ENCODE peak calls at places on chromosomes 3 and 15, in nine cellular contexts. One of them, this sample, is unnamed.

GRCh38 chr15:76916369-76916768 is 11.2 kb upstream of the SCAPER start:
- DNase-seq in Jurkat, Clone E6-1: no peak
- DNase-seq in AG04450: no peak
- DNase-seq in tibial artery: no peak
- DNase-seq in AG04449: no peak
- DNase-seq in suprapubic skin: no peak
- DNase-seq in body of pancreas: no peak
- DNase-seq in keratinocyte: no peak
- DNase-seq in thoracic aorta: no peak
- DNase-seq in this sample: no peak

GRCh38 chr3:64945171-64945684 is 257.4 kb upstream of the ADAMTS9 start:
- DNase-seq in thoracic aorta: no peak
- DNase-seq in body of pancreas: no peak
- DNase-seq in suprapubic skin: no peak
- DNase-seq in keratinocyte: no peak
- DNase-seq in tibial artery: peak
- DNase-seq in AG04450: no peak
- DNase-seq in AG04449: no peak
- DNase-seq in Jurkat, Clone E6-1: no peak
- DNase-seq in this sample: no peak

GRCh38 chr3:105353485-105354161 is 13.1 kb upstream of the ALCAM start:
- DNase-seq in suprapubic skin: peak
- DNase-seq in Jurkat, Clone E6-1: no peak
- DNase-seq in AG04450: no peak
- DNase-seq in keratinocyte: no peak
- DNase-seq in thoracic aorta: no peak
- DNase-seq in tibial artery: peak
- DNase-seq in body of pancreas: peak
- DNase-seq in AG04449: no peak
- DNase-seq in this sample: no peak

GRCh38 chr3:157081681-157082210 is 78.2 kb downstream of the CCNL1 start:
- DNase-seq in body of pancreas: peak
- DNase-seq in suprapubic skin: peak
- DNase-seq in Jurkat, Clone E6-1: peak
- DNase-seq in tibial artery: peak
- DNase-seq in thoracic aorta: peak
- DNase-seq in AG04450: peak
- DNase-seq in AG04449: peak
- DNase-seq in keratinocyte: peak
- DNase-seq in this sample: peak

GRCh38 chr3:100269410-100270217 is 8.8 kb downstream of the TBC1D23 start:
- DNase-seq in keratinocyte: peak
- DNase-seq in suprapubic skin: no peak
- DNase-seq in Jurkat, Clone E6-1: no peak
- DNase-seq in AG04450: peak
- DNase-seq in body of pancreas: no peak
- DNase-seq in AG04449: peak
- DNase-seq in thoracic aorta: no peak
- DNase-seq in tibial artery: no peak
- DNase-seq in this sample: no peak

GRCh38 chr3:171699611-171700010 is 110.7 kb downstream of the PLD1 start:
- DNase-seq in AG04449: no peak
- DNase-seq in body of pancreas: no peak
- DNase-seq in suprapubic skin: no peak
- DNase-seq in AG04450: no peak
- DNase-seq in Jurkat, Clone E6-1: no peak
- DNase-seq in tibial artery: no peak
- DNase-seq in keratinocyte: no peak
- DNase-seq in thoracic aorta: no peak
- DNase-seq in this sample: no peak

GRCh38 chr15:35696767-35697231 is 150.8 kb upstream of the DPH6 start:
- DNase-seq in keratinocyte: peak
- DNase-seq in suprapubic skin: no peak
- DNase-seq in tibial artery: no peak
- DNase-seq in AG04449: no peak
- DNase-seq in Jurkat, Clone E6-1: no peak
- DNase-seq in thoracic aorta: no peak
- DNase-seq in body of pancreas: no peak
- DNase-seq in AG04450: peak
- DNase-seq in this sample: no peak

GRCh38 chr15:95259513-95259912 is 1028.2 kb downstream of the MCTP2 start:
- DNase-seq in keratinocyte: no peak
- DNase-seq in AG04450: peak
- DNase-seq in Jurkat, Clone E6-1: peak
- DNase-seq in suprapubic skin: peak
- DNase-seq in body of pancreas: peak
- DNase-seq in thoracic aorta: peak
- DNase-seq in AG04449: no peak
- DNase-seq in tibial artery: peak
- DNase-seq in this sample: peak

GRCh38 chr3:179898024-179898423 is 138.7 kb downstream of the PEX5L start:
- DNase-seq in body of pancreas: peak
- DNase-seq in suprapubic skin: no peak
- DNase-seq in Jurkat, Clone E6-1: peak
- DNase-seq in tibial artery: no peak
- DNase-seq in AG04449: no peak
- DNase-seq in AG04450: peak
- DNase-seq in keratinocyte: peak
- DNase-seq in thoracic aorta: no peak
- DNase-seq in this sample: peak

GRCh38 chr3:53195602-53196574 is 34.9 kb downstream of the PRKCD start:
- DNase-seq in AG04449: no peak
- DNase-seq in suprapubic skin: no peak
- DNase-seq in AG04450: no peak
- DNase-seq in tibial artery: no peak
- DNase-seq in body of pancreas: peak
- DNase-seq in thoracic aorta: no peak
- DNase-seq in Jurkat, Clone E6-1: no peak
- DNase-seq in keratinocyte: no peak
- DNase-seq in this sample: peak

GRCh38 chr3:58963928-58964497 is 85.8 kb downstream of the CFAP20DC start:
- DNase-seq in AG04450: no peak
- DNase-seq in AG04449: no peak
- DNase-seq in Jurkat, Clone E6-1: no peak
- DNase-seq in keratinocyte: no peak
- DNase-seq in tibial artery: no peak
- DNase-seq in suprapubic skin: no peak
- DNase-seq in thoracic aorta: no peak
- DNase-seq in body of pancreas: no peak
- DNase-seq in this sample: no peak

GRCh38 chr15:89051875-89052274 is 36.4 kb upstream of the ABHD2 start:
- DNase-seq in suprapubic skin: no peak
- DNase-seq in tibial artery: no peak
- DNase-seq in Jurkat, Clone E6-1: no peak
- DNase-seq in AG04450: peak
- DNase-seq in keratinocyte: no peak
- DNase-seq in thoracic aorta: no peak
- DNase-seq in AG04449: peak
- DNase-seq in body of pancreas: no peak
- DNase-seq in this sample: no peak

GRCh38 chr15:90101130-90101968 is 919 bp downstream of the IDH2 start:
- DNase-seq in keratinocyte: no peak
- DNase-seq in thoracic aorta: no peak
- DNase-seq in body of pancreas: peak
- DNase-seq in AG04449: no peak
- DNase-seq in suprapubic skin: no peak
- DNase-seq in AG04450: no peak
- DNase-seq in tibial artery: peak
- DNase-seq in Jurkat, Clone E6-1: no peak
- DNase-seq in this sample: peak

GRCh38 chr3:114775395-114775794 is 371.7 kb downstream of the ZBTB20 start:
- DNase-seq in thoracic aorta: no peak
- DNase-seq in AG04450: no peak
- DNase-seq in Jurkat, Clone E6-1: no peak
- DNase-seq in body of pancreas: no peak
- DNase-seq in keratinocyte: no peak
- DNase-seq in suprapubic skin: no peak
- DNase-seq in tibial artery: no peak
- DNase-seq in AG04449: no peak
- DNase-seq in this sample: no peak

GRCh38 chr3:119580148-119580760 is 962 bp downstream of the ADPRH start:
- DNase-seq in suprapubic skin: no peak
- DNase-seq in body of pancreas: no peak
- DNase-seq in tibial artery: peak
- DNase-seq in keratinocyte: no peak
- DNase-seq in Jurkat, Clone E6-1: no peak
- DNase-seq in AG04449: no peak
- DNase-seq in AG04450: no peak
- DNase-seq in thoracic aorta: no peak
- DNase-seq in this sample: peak

GRCh38 chr3:18264331-18264730 is 160.8 kb downstream of the SATB1 start:
- DNase-seq in keratinocyte: no peak
- DNase-seq in suprapubic skin: no peak
- DNase-seq in thoracic aorta: no peak
- DNase-seq in AG04450: no peak
- DNase-seq in Jurkat, Clone E6-1: no peak
- DNase-seq in tibial artery: no peak
- DNase-seq in AG04449: no peak
- DNase-seq in body of pancreas: no peak
- DNase-seq in this sample: no peak

DNA sequence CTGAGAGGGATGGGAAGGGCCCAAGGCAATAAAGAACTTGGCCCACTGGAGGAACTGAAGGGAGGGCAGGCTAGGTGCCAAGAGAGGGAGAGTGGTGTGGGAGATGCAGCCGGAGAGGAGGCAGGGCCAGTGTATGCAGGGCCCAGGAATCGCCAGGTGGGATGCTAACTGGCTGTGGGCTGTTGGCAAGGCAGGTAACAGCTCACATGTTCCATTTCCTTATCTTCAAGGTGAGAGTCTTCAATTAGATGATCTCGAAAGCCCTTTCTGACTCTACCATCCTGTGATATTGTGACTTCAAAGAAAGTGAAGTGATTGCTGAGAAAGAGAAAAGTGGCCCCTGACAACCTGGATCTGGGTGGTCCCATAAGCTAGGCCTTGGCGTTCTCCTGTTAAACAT is 49.0 kb downstream of the CASR start:
- DNase-seq in keratinocyte: no peak
- DNase-seq in suprapubic skin: no peak
- DNase-seq in Jurkat, Clone E6-1: no peak
- DNase-seq in body of pancreas: no peak
- DNase-seq in AG04450: no peak
- DNase-seq in thoracic aorta: no peak
- DNase-seq in AG04449: no peak
- DNase-seq in tibial artery: no peak
- DNase-seq in this sample: peak
- H3K4me3 ChIP-seq in keratinocyte: no peak
- H3K4me3 ChIP-seq in suprapubic skin: no peak
- H3K4me3 ChIP-seq in Jurkat, Clone E6-1: no peak
- H3K4me3 ChIP-seq in body of pancreas: no peak
- H3K4me3 ChIP-seq in AG04450: no peak
- H3K4me3 ChIP-seq in thoracic aorta: no peak
- H3K4me3 ChIP-seq in AG04449: no peak
- H3K4me3 ChIP-seq in tibial artery: no peak
- H3K4me3 ChIP-seq in this sample: no peak

GRCh38 chr3:188583476-188584161 is 429.7 kb downstream of the LPP start:
- DNase-seq in AG04450: no peak
- DNase-seq in suprapubic skin: no peak
- DNase-seq in Jurkat, Clone E6-1: no peak
- DNase-seq in keratinocyte: no peak
- DNase-seq in AG04449: no peak
- DNase-seq in body of pancreas: no peak
- DNase-seq in thoracic aorta: no peak
- DNase-seq in tibial artery: no peak
- DNase-seq in this sample: peak
- H3K4me3 ChIP-seq in AG04450: no peak
- H3K4me3 ChIP-seq in suprapubic skin: no peak
- H3K4me3 ChIP-seq in Jurkat, Clone E6-1: no peak
- H3K4me3 ChIP-seq in keratinocyte: no peak
- H3K4me3 ChIP-seq in AG04449: no peak
- H3K4me3 ChIP-seq in body of pancreas: no peak
- H3K4me3 ChIP-seq in thoracic aorta: no peak
- H3K4me3 ChIP-seq in tibial artery: no peak
- H3K4me3 ChIP-seq in this sample: no peak

GRCh38 chr3:149716984-149717383 is 35.3 kb downstream of the COMMD2 start:
- DNase-seq in keratinocyte: no peak
- DNase-seq in suprapubic skin: no peak
- DNase-seq in AG04450: no peak
- DNase-seq in Jurkat, Clone E6-1: no peak
- DNase-seq in thoracic aorta: no peak
- DNase-seq in tibial artery: no peak
- DNase-seq in body of pancreas: no peak
- DNase-seq in AG04449: no peak
- DNase-seq in this sample: no peak
- H3K4me3 ChIP-seq in keratinocyte: no peak
- H3K4me3 ChIP-seq in suprapubic skin: no peak
- H3K4me3 ChIP-seq in AG04450: no peak
- H3K4me3 ChIP-seq in Jurkat, Clone E6-1: no peak
- H3K4me3 ChIP-seq in thoracic aorta: peak
- H3K4me3 ChIP-seq in tibial artery: no peak
- H3K4me3 ChIP-seq in body of pancreas: no peak
- H3K4me3 ChIP-seq in AG04449: no peak
- H3K4me3 ChIP-seq in this sample: peak

GRCh38 chr3:39276746-39277145 is 3.1 kb downstream of the CX3CR1 start:
- DNase-seq in AG04450: no peak
- DNase-seq in tibial artery: no peak
- DNase-seq in body of pancreas: no peak
- DNase-seq in AG04449: no peak
- DNase-seq in suprapubic skin: no peak
- DNase-seq in keratinocyte: no peak
- DNase-seq in Jurkat, Clone E6-1: no peak
- DNase-seq in thoracic aorta: no peak
- DNase-seq in this sample: no peak

GRCh38 chr3:39272191-39272590 is 7.6 kb downstream of the CX3CR1 start:
- DNase-seq in tibial artery: no peak
- DNase-seq in Jurkat, Clone E6-1: no peak
- DNase-seq in body of pancreas: no peak
- DNase-seq in AG04449: no peak
- DNase-seq in suprapubic skin: no peak
- DNase-seq in thoracic aorta: no peak
- DNase-seq in AG04450: no peak
- DNase-seq in keratinocyte: no peak
- DNase-seq in this sample: no peak

GRCh38 chr3:39275963-39276593 is 3.8 kb downstream of the CX3CR1 start:
- DNase-seq in tibial artery: no peak
- DNase-seq in Jurkat, Clone E6-1: no peak
- DNase-seq in thoracic aorta: no peak
- DNase-seq in suprapubic skin: no peak
- DNase-seq in AG04449: no peak
- DNase-seq in AG04450: no peak
- DNase-seq in keratinocyte: no peak
- DNase-seq in body of pancreas: no peak
- DNase-seq in this sample: no peak

GRCh38 chr3:39273119-39273518 is 6.7 kb downstream of the CX3CR1 start:
- DNase-seq in AG04450: no peak
- DNase-seq in tibial artery: no peak
- DNase-seq in body of pancreas: no peak
- DNase-seq in keratinocyte: no peak
- DNase-seq in suprapubic skin: no peak
- DNase-seq in thoracic aorta: no peak
- DNase-seq in AG04449: no peak
- DNase-seq in Jurkat, Clone E6-1: no peak
- DNase-seq in this sample: no peak

DNA sequence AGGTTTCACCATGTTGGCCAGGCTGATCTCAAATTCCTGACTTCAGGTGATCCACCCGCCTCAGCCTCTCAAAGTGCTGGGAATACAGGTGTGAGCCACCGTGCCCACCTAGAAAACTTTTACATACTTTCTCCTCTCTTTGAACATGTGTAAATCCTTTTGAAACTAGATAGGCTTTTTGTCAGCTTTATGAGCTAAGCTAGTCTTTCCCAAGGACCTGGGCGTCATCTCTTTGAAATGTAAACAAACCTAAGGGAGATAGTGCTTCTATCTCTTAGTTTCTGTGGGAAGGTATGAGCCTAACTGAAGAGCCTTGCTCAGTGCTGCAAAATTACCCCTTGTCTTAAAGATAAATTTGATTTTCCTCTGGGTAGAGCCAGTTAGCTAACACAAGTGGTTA is 4.8 kb downstream of the CX3CR1 start:
- DNase-seq in thoracic aorta: no peak
- DNase-seq in suprapubic skin: no peak
- DNase-seq in Jurkat, Clone E6-1: no peak
- DNase-seq in AG04450: peak
- DNase-seq in tibial artery: no peak
- DNase-seq in keratinocyte: no peak
- DNase-seq in body of pancreas: no peak
- DNase-seq in AG04449: no peak
- DNase-seq in this sample: no peak
- H3K4me3 ChIP-seq in thoracic aorta: no peak
- H3K4me3 ChIP-seq in suprapubic skin: no peak
- H3K4me3 ChIP-seq in Jurkat, Clone E6-1: no peak
- H3K4me3 ChIP-seq in AG04450: no peak
- H3K4me3 ChIP-seq in tibial artery: no peak
- H3K4me3 ChIP-seq in keratinocyte: no peak
- H3K4me3 ChIP-seq in body of pancreas: no peak
- H3K4me3 ChIP-seq in AG04449: no peak
- H3K4me3 ChIP-seq in this sample: no peak

This sample was measured in GM12865.